ENCODE peak calls at places on chromosomes 4 and X, in six cellular contexts. W is type B pancreatic cell, Y is OCI-LY7, A is Calu3, K is mammary epithelial cell, T is left lung. V is an unnamed sample.

GRCh38 chr4:95204873-95205272 is 343.9 kb downstream of the UNC5C start:
- DNase-seq in W (no peak), Y (peak), A (peak), K (peak), T (no peak), V (no peak)

GRCh38 chrX:22365460-22365859 is 92.7 kb downstream of the CBLL2 start:
- DNase-seq in W (no peak), Y (no peak), A (no peak), K (peak), T (no peak), V (no peak)

GRCh38 chrX:43971966-43972961 is 926 bp downstream of the NDP start:
- DNase-seq in W (no peak), Y (no peak), A (no peak), K (no peak), T (no peak), V (no peak)

GRCh38 chr4:26397086-26397485 is 76.3 kb downstream of the RBPJ start:
- DNase-seq in W (no peak), Y (no peak), A (no peak), K (no peak), T (no peak), V (no peak)

GRCh38 chrX:131225078-131225477 is 64.0 kb downstream of the IGSF1 start:
- DNase-seq in W (no peak), Y (no peak), A (no peak), K (no peak), T (no peak), V (no peak)

GRCh38 chrX:117987376-117987775 is 129.2 kb downstream of the KLHL13 start:
- DNase-seq in W (no peak), Y (no peak), A (no peak), K (no peak), T (no peak), V (no peak)

GRCh38 chr4:150987204-150987603 is 27.9 kb downstream of the LRBA start:
- DNase-seq in W (no peak), Y (no peak), A (no peak), K (no peak), T (no peak), V (no peak)

GRCh38 chrX:86237482-86237881 is 89.2 kb downstream of the DACH2 start:
- DNase-seq in W (no peak), Y (no peak), A (no peak), K (no peak), T (peak), V (no peak)

GRCh38 chr4:36321176-36321575 is 39.8 kb downstream of the DTHD1 start:
- DNase-seq in W (no peak), Y (no peak), A (no peak), K (no peak), T (no peak), V (no peak)

GRCh38 chr4:81617569-81617968 is 145.9 kb upstream of the RASGEF1B start:
- DNase-seq in W (no peak), Y (no peak), A (no peak), K (no peak), T (no peak), V (no peak)

GRCh38 chrX:113906168-113906567 is 677.7 kb upstream of the HTR2C start:
- DNase-seq in W (no peak), Y (no peak), A (no peak), K (no peak), T (no peak), V (no peak)

GRCh38 chr4:99529218-99529617 is 18.4 kb downstream of the C4orf17 start:
- DNase-seq in W (no peak), Y (no peak), A (no peak), K (no peak), T (no peak), V (no peak)

GRCh38 chr4:120299631-120300030 is 233.0 kb upstream of the MAD2L1 start:
- DNase-seq in W (no peak), Y (no peak), A (no peak), K (no peak), T (no peak), V (no peak)

GRCh38 chrX:136147320-136147901 is at the start of gene FHL1:
- DNase-seq in W (no peak), Y (peak), A (no peak), K (no peak), T (peak), V (peak)

GRCh38 chr4:687975-688694 is 816 bp downstream of the SLC49A3 start:
- DNase-seq in W (peak), Y (no peak), A (no peak), K (no peak), T (peak), V (no peak)

GRCh38 chr4:63505714-63506460 is 903.4 kb downstream of the TECRL start:
- DNase-seq in W (no peak), Y (no peak), A (no peak), K (no peak), T (no peak), V (no peak)

GRCh38 chrX:12469296-12469695 is 321.9 kb upstream of the PRPS2 start:
- DNase-seq in W (no peak), Y (no peak), A (peak), K (peak), T (peak), V (no peak)

GRCh38 chrX:10603612-10604011 is 16.8 kb downstream of the MID1 start:
- DNase-seq in W (no peak), Y (no peak), A (no peak), K (no peak), T (no peak), V (no peak)

GRCh38 chr4:3520796-3521600 is 11.2 kb downstream of the LRPAP1 start:
- DNase-seq in W (no peak), Y (no peak), A (no peak), K (no peak), T (peak), V (no peak)

GRCh38 chr4:185716008-185716976 is 95.7 kb downstream of the SORBS2 start:
- DNase-seq in W (no peak), Y (no peak), A (peak), K (no peak), T (no peak), V (no peak)

GRCh38 chrX:101025126-101025525 is 26.8 kb downstream of the TRMT2B start:
- DNase-seq in W (no peak), Y (no peak), A (no peak), K (no peak), T (no peak), V (no peak)

GRCh38 chr4:145939241-145939640 is 618 bp upstream of the ZNF827 start:
- DNase-seq in W (no peak), Y (peak), A (no peak), K (peak), T (no peak), V (no peak)

GRCh38 chr4:6200922-6201362 is 593 bp upstream of the JAKMIP1 start:
- DNase-seq in W (no peak), Y (peak), A (no peak), K (no peak), T (no peak), V (no peak)

GRCh38 chrX:148874621-148875020 is 374.2 kb downstream of the AFF2 start:
- DNase-seq in W (no peak), Y (no peak), A (no peak), K (no peak), T (no peak), V (no peak)

GRCh38 chr4:150569384-150569987 is 12.5 kb upstream of the MAB21L2 start:
- DNase-seq in W (no peak), Y (no peak), A (peak), K (peak), T (no peak), V (no peak)

GRCh38 chr4:14218641-14219040 is 591.1 kb upstream of the BOD1L1 start:
- DNase-seq in W (no peak), Y (no peak), A (peak), K (peak), T (no peak), V (no peak)

GRCh38 chr4:48905363-48906015 is 1.1 kb downstream of the OCIAD2 start:
- DNase-seq in W (no peak), Y (no peak), A (peak), K (peak), T (no peak), V (no peak)

GRCh38 chr4:139207873-139208403 is 30.9 kb upstream of the ELF2 start:
- DNase-seq in W (no peak), Y (no peak), A (no peak), K (no peak), T (no peak), V (no peak)

GRCh38 chr4:108367751-108368150 is 199.0 kb upstream of the LEF1 start:
- DNase-seq in W (no peak), Y (no peak), A (no peak), K (no peak), T (no peak), V (no peak)

GRCh38 chrX:154138857-154139256 is 5.2 kb upstream of the OPN1LW start:
- DNase-seq in W (no peak), Y (no peak), A (no peak), K (no peak), T (no peak), V (no peak)

GRCh38 chrX:136906921-136907510 is 26.5 kb upstream of the RBMX start:
- DNase-seq in W (no peak), Y (no peak), A (no peak), K (no peak), T (no peak), V (no peak)

GRCh38 chr4:189376901-189377300 is 563.8 kb upstream of the FRG1 start:
- DNase-seq in W (no peak), Y (no peak), A (no peak), K (no peak), T (no peak), V (no peak)

GRCh38 chr4:54226399-54227260 is 2.5 kb upstream of the PDGFRA start:
- DNase-seq in W (peak), Y (no peak), A (no peak), K (no peak), T (peak), V (peak)

GRCh38 chr4:8320386-8320750 is 50.8 kb downstream of the HTRA3 start:
- DNase-seq in W (peak), Y (peak), A (no peak), K (no peak), T (no peak), V (no peak)

GRCh38 chr4:74058048-74058651 is 19.7 kb upstream of the CXCL3 start:
- DNase-seq in W (no peak), Y (no peak), A (no peak), K (no peak), T (no peak), V (no peak)

GRCh38 chrX:98299785-98300184 is 1416.1 kb downstream of the RPA4 start:
- DNase-seq in W (no peak), Y (no peak), A (no peak), K (no peak), T (no peak), V (no peak)

GRCh38 chr4:54228563-54229501 is at the start of gene PDGFRA:
- DNase-seq in W (no peak), Y (no peak), A (no peak), K (no peak), T (no peak), V (no peak)

DNA sequence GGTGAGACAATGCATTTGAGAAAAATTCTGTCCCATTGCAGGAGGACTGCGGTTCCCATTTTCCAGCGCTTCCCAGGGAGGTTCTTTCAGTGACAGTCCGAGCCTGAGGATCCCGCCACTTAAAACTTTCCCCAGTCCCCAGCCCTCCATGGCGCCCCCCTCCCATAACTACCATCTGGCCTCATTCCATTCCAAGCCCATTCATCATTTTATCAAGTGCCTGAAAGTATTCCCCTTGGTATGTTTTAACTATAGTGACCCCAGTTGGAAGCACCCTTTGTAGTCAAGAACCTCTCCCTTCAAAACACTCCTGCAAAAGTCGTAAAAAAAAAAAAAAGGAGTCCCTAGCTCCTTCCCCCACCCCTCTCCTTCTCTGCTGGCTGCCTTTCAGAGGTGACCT is 1.2 kb downstream of the RASL11B start:
- DNase-seq in W (no peak), Y (no peak), A (no peak), K (no peak), T (no peak), V (no peak)
- TF ChIP-seq CTCF in W (no peak), Y (no peak), A (no peak), K (no peak), T (no peak), V (no peak)

GRCh38 chr4:158894826-158895225 is 126.0 kb downstream of the FNIP2 start:
- DNase-seq in W (no peak), Y (no peak), A (no peak), K (no peak), T (no peak), V (no peak)

GRCh38 chr4:158896459-158897238 is 127.8 kb downstream of the FNIP2 start:
- DNase-seq in W (no peak), Y (no peak), A (no peak), K (no peak), T (no peak), V (no peak)

GRCh38 chr4:158891256-158891655 is 122.4 kb downstream of the FNIP2 start:
- DNase-seq in W (no peak), Y (no peak), A (no peak), K (no peak), T (no peak), V (no peak)

GRCh38 chr4:158890294-158890693 is 121.5 kb downstream of the FNIP2 start:
- DNase-seq in W (no peak), Y (no peak), A (no peak), K (no peak), T (no peak), V (no peak)

DNA sequence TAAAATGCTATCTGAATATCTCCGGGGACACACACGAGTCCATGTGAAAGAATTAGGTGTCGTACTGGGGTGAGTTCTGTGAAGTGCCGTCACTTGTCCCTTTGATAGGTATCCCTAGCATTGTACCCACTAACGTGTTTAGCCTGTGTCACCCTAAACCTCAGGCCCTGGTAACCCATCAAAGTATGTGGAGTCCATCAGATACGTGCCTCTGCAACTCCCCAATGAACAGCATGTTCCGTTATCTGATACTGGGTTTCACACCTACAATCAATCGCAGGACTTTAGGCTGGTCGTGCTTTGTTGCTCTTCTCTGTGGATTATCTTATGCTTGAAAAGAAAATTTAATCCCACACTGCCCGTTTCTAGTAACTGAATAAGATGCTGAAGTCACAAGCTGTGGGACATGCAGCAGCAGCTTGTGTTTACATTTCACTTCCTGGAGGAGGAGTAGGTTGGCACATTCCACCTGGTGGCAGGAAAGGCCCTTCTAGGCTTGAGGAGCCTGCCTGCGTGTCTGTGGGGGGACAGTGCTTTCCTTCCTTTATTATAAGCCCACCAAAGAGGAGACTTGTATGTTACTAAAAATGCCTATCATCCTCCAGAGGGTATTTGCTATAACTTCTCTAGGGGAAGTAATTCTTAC is 127.1 kb downstream of the FNIP2 start:
- DNase-seq in W (no peak), Y (peak), A (peak), K (peak), T (no peak), V (peak)
- TF ChIP-seq CTCF in W (peak), Y (no peak), A (no peak), K (peak), T (no peak), V (no peak)

DNA sequence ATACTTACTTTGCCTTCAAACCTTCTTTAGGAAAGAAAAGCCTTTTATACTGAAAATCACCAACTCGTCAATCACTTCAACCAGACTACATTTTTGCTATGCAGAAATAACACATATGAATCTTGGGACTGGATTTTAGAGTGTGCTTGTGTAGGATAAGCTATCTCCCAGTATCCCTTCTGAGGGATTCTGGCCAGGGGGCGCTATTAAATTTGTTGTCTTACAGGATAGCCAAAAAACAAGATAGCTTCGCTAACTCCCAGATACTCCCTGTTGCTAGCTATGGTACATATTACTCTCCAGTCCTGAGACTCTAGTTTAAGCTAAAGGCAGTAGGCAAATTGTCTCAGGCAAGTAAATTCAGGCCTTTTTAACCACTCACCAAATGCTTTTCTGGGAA is 167.2 kb downstream of the LHFPL1 start:
- DNase-seq in W (no peak), Y (no peak), A (no peak), K (no peak), T (no peak), V (no peak)
- TF ChIP-seq CTCF in W (no peak), Y (no peak), A (no peak), K (no peak), T (no peak), V (no peak)

GRCh38 chr4:152321923-152322322 is 214.0 kb downstream of the FBXW7 start:
- DNase-seq in W (no peak), Y (no peak), A (no peak), K (no peak), T (no peak), V (no peak)
- TF ChIP-seq CTCF in W (peak), Y (no peak), A (no peak), K (no peak), T (no peak), V (peak)

V was measured in endothelial cell.